ENCODE peak calls at places on chromosomes 3 and 15, in eight cellular contexts. S is GM23248, C is ovary, K is body of pancreas, E is hepatocyte, I is upper lobe of right lung, Y is heart left ventricle, P is Karpas-422. R is an unnamed sample. For H3K4me1, the result is how much of the 10 kb centered on the place peaks cover.

GRCh38 chr15:74893627-74894026 is 3.8 kb downstream of the MPI start:
- DNase-seq in K (no peak), S (no peak), P (no peak), C (no peak), E (no peak), I (no peak), Y (no peak), R (no peak)

GRCh38 chr15:92079047-92079446 is 225.5 kb downstream of the SLCO3A1 start:
- DNase-seq in I (no peak), E (no peak), C (no peak), Y (no peak), S (peak), K (no peak), P (peak), R (no peak)

GRCh38 chr3:47907784-47908183 is 104.8 kb downstream of the DHX30 start:
- DNase-seq in P (no peak), K (no peak), E (no peak), C (no peak), Y (no peak), S (no peak), I (no peak), R (no peak)

GRCh38 chr3:35817212-35817611 is 177.9 kb downstream of the ARPP21 start:
- DNase-seq in K (no peak), P (no peak), S (no peak), Y (no peak), E (no peak), C (no peak), I (no peak), R (no peak)

GRCh38 chr3:58324675-58325390 is 7.9 kb upstream of the PXK start:
- DNase-seq in S (no peak), I (no peak), E (no peak), K (no peak), Y (no peak), C (no peak), P (no peak), R (no peak)

GRCh38 chr3:177729939-177730700 is 532.8 kb upstream of the TBL1XR1 start:
- DNase-seq in E (no peak), Y (no peak), P (no peak), S (no peak), I (no peak), C (peak), K (peak), R (peak)

GRCh38 chr3:31275038-31275562 is 257.6 kb upstream of the STT3B start:
- DNase-seq in I (no peak), K (peak), C (peak), Y (no peak), S (peak), P (no peak), E (peak), R (no peak)

GRCh38 chr3:26624209-26624775 is 1.7 kb downstream of the LRRC3B start:
- DNase-seq in Y (no peak), C (no peak), E (peak), P (no peak), K (no peak), S (no peak), I (no peak), R (no peak)

GRCh38 chr15:91915576-91915975 is 62.1 kb downstream of the SLCO3A1 start:
- DNase-seq in P (no peak), S (no peak), I (no peak), Y (no peak), C (no peak), E (no peak), K (no peak), R (no peak)

GRCh38 chr3:133827136-133827535 is 21.5 kb downstream of the SRPRB start:
- DNase-seq in C (no peak), I (no peak), S (no peak), P (no peak), Y (no peak), K (no peak), E (no peak), R (no peak)

GRCh38 chr3:153166206-153166605 is 4.2 kb downstream of the RAP2B start:
- DNase-seq in K (no peak), S (peak), P (no peak), E (no peak), Y (no peak), I (no peak), C (no peak), R (no peak)

GRCh38 chr3:50088725-50089602 is at the start of gene RBM5:
- DNase-seq in E (peak), I (peak), K (peak), S (peak), Y (peak), P (peak), C (peak), R (peak)
- H3K27ac ChIP-seq in E (peak), I (peak), K (peak), S (peak), Y (peak), P (peak), C (peak), R (peak)

GRCh38 chr3:9203317-9203716 is 46.1 kb downstream of the SRGAP3 start:
- DNase-seq in C (no peak), I (no peak), P (no peak), E (no peak), Y (no peak), K (no peak), S (no peak), R (no peak)

GRCh38 chr3:9201278-9201677 is 48.2 kb downstream of the SRGAP3 start:
- DNase-seq in S (peak), Y (no peak), P (no peak), K (no peak), E (no peak), I (no peak), C (no peak), R (no peak)

GRCh38 chr3:9201895-9202294 is 47.6 kb downstream of the SRGAP3 start:
- DNase-seq in P (no peak), I (no peak), C (no peak), E (no peak), Y (no peak), S (no peak), K (no peak), R (no peak)

GRCh38 chr3:9204253-9205005 is 45.0 kb downstream of the SRGAP3 start:
- DNase-seq in I (no peak), S (no peak), E (peak), K (no peak), P (no peak), Y (no peak), C (no peak), R (no peak)

GRCh38 chr3:9202546-9202945 is 46.9 kb downstream of the SRGAP3 start:
- DNase-seq in K (no peak), C (no peak), S (no peak), Y (no peak), P (no peak), E (no peak), I (no peak), R (no peak)
- H3K4me1 ChIP-seq in K (under half), C (under half), S (under half), Y (under half), P (under half), E (under half), I (under half), R (under half)

GRCh38 chr15:82045179-82045891 is 483 bp downstream of the MEX3B start:
- DNase-seq in C (peak), Y (peak), I (no peak), P (peak), S (peak), E (peak), K (peak), R (peak)

GRCh38 chr15:82045892-82046667 is at the start of gene MEX3B:
- DNase-seq in E (peak), K (peak), S (peak), P (peak), Y (peak), I (peak), C (peak), R (peak)

GRCh38 chr15:82043130-82043673 is 2.6 kb downstream of the MEX3B start:
- DNase-seq in C (no peak), I (no peak), Y (no peak), P (no peak), E (no peak), K (no peak), S (no peak), R (no peak)

GRCh38 chr15:82044373-82045178 is 1.2 kb downstream of the MEX3B start:
- DNase-seq in Y (peak), P (no peak), I (no peak), S (peak), E (peak), K (peak), C (peak), R (peak)

DNA sequence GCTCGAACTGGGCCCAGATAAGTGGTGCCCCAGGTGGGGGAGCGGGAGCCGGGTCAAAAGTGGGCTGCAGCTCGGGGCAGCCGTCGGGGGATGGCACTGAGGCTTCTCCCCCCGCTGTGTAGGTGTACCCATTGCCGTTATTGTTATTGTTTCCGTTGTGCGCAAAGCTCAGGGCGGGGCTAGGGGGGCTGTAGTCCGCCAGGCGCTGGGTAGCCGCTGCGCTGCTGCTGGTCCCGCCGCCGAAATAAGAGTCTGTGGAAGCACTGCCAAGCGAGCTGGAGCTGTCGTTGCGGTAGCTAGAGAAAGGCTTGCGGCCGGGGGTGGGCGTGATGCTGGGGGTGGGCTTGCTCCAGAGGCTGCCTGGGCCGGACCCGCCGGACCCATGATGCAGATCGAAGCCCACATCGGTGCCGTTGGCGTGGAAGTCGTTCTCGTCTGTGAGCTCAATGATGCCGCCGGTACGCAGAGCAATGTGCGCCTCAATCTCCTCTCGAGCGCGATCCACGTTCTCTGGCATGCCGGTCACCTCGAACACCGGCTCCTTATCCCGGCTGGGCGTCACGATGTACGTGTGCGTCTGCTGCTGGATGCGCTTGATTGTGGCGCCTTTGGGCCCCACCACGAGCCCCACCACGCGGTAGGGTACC is 2.0 kb downstream of the MEX3B start:
- DNase-seq in P (no peak), C (peak), K (no peak), E (no peak), Y (peak), S (peak), I (no peak), R (no peak)
- H3K4me3 ChIP-seq in P (no peak), C (peak), K (no peak), E (peak), Y (peak), S (peak), I (peak), R (peak)

GRCh38 chr15:82832601-82833209 is 23.3 kb downstream of the WHAMM start:
- DNase-seq in C (no peak), P (no peak), E (no peak), S (peak), I (no peak), Y (no peak), K (no peak), R (no peak)
- H3K27ac ChIP-seq in C (no peak), P (no peak), E (no peak), S (peak), I (peak), Y (no peak), K (peak), R (no peak)